ENCODE peak calls at places on chromosome 1, in four cellular contexts. A is ovary, P is hippocampal formation, H is NB4. U is an unnamed sample.

GRCh38 chr1:119626841-119627240 is 21.2 kb downstream of the ZNF697 start:
- DNase-seq in A (no peak), P (no peak), H (no peak), U (no peak)

GRCh38 chr1:119603695-119604094 is 44.4 kb downstream of the ZNF697 start:
- DNase-seq in A (no peak), P (no peak), H (no peak), U (no peak)

GRCh38 chr1:35539824-35540261 is 17.4 kb downstream of the KIAA0319L start:
- DNase-seq in A (no peak), P (no peak), H (peak; percentile 9), U (no peak)

GRCh38 chr1:78500529-78500928 is 9.8 kb downstream of the PTGFR start:
- DNase-seq in A (no peak), P (no peak), H (no peak), U (no peak)

GRCh38 chr1:17239420-17239819 is 9.5 kb upstream of the PADI3 start:
- DNase-seq in A (no peak), P (peak; percentile 4), H (peak; percentile 90), U (peak; percentile 83)

GRCh38 chr1:178039826-178040380 is 54.0 kb upstream of the RASAL2 start:
- DNase-seq in A (no peak), P (no peak), H (no peak), U (no peak)

GRCh38 chr1:223175032-223175431 is 32.0 kb upstream of the TLR5 start:
- DNase-seq in A (no peak), P (no peak), H (no peak), U (no peak)

GRCh38 chr1:226658538-226659125 is 80.5 kb downstream of the ITPKB start:
- DNase-seq in A (no peak), P (no peak), H (no peak), U (no peak)

GRCh38 chr1:34885405-34886247 is 26.1 kb upstream of the SMIM12 start:
- DNase-seq in A (no peak), P (no peak), H (no peak), U (no peak)